ENCODE peak calls at places on chromosomes 4 and X, in six cellular contexts. P is breast epithelium; B is GM23338; O is PC-3; T is activated CD8-positive, alpha-beta T cell treated with anti-CD3 and anti-CD28 coated beads for 36 hours; K is left ventricle myocardium inferior. J is an unnamed sample.

GRCh38 chrX:1118572-1119199 is 93.8 kb downstream of the CRLF2 start:
- DNase-seq in T (no peak), P (no peak), B (no peak), K (no peak), O (no peak), J (no peak)

GRCh38 chrX:625137-625691 is 5.4 kb upstream of the SHOX start:
- DNase-seq in B (no peak), T (no peak), P (no peak), K (no peak), O (no peak), J (no peak)

GRCh38 chr4:180695851-180696250 is 1547.4 kb upstream of the TENM3 start:
- DNase-seq in B (no peak), P (no peak), T (no peak), K (no peak), O (no peak), J (no peak)

GRCh38 chrX:135973548-135974278 is at the start of gene MMGT1:
- DNase-seq in K (peak; percentile 80), O (peak; percentile 85), T (peak; percentile 87), P (peak; percentile 72), B (peak; percentile 71), J (peak; percentile 82)

GRCh38 chr4:130896920-130897319 is 1801.0 kb downstream of the C4orf33 start:
- DNase-seq in P (no peak), T (no peak), K (no peak), O (no peak), B (no peak), J (no peak)

GRCh38 chrX:91434351-91435168 is at the start of gene PABPC5:
- DNase-seq in T (no peak), O (peak; percentile 63), P (peak; percentile 61), K (peak; percentile 78), B (peak; percentile 76), J (no peak)

GRCh38 chrX:19372170-19373033 is 28.7 kb downstream of the PDHA1 start:
- DNase-seq in B (peak; percentile 75), P (no peak), K (peak; percentile 46), O (peak; percentile 78), T (peak; percentile 81), J (peak; percentile 77)

GRCh38 chr4:41339812-41340809 is 83.4 kb downstream of the UCHL1 start:
- DNase-seq in T (no peak), O (peak; percentile 52), P (no peak), B (peak; percentile 87), K (no peak), J (peak; percentile 24)

GRCh38 chr4:185512516-185512915 is 22.8 kb downstream of the PDLIM3 start:
- DNase-seq in P (no peak), T (no peak), O (peak; percentile 31), B (no peak), K (no peak), J (no peak)

GRCh38 chrX:129600981-129601424 is 53.8 kb downstream of the APLN start:
- DNase-seq in T (peak; percentile 30), P (no peak), O (peak; percentile 51), B (peak; percentile 60), K (no peak), J (no peak)

GRCh38 chr4:158162637-158163036 is 10.2 kb downstream of the GASK1B start:
- DNase-seq in B (no peak), O (no peak), P (no peak), T (no peak), K (no peak), J (peak; percentile 14)

GRCh38 chr4:10099521-10100325 is 16.9 kb downstream of the WDR1 start:
- DNase-seq in T (peak; percentile 70), O (no peak), B (no peak), P (no peak), K (no peak), J (no peak)

GRCh38 chrX:23907106-23907495 is 637 bp downstream of the APOO start:
- DNase-seq in K (no peak), O (no peak), B (peak; percentile 47), P (no peak), T (no peak), J (no peak)

DNA sequence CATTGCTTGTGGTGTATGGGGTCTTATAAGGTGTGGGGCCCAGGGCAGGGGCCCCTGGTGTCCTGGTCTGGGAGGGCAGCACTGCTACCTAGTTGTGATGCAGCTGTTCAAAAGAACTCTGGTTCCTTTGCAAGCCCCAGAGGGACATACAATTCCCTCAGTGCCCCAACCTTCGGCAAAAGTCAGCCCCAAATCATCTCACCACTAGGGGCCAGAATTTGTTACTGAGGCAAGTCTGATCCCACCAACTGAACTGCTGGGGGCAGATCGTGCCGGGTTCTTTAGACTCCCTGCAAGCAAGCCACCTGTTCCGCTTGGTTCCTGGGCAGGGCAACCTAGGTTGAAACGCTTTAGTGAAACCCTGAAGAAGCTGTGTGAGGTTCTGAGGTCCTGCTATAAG is 180.1 kb upstream of the S100G start:
- DNase-seq in K (no peak), O (no peak), B (peak; percentile 49), T (no peak), P (no peak), J (no peak)
- TF ChIP-seq CTCF in K (no peak), O (peak; percentile 32), B (peak; percentile 62), T (no peak), P (no peak), J (no peak)

DNA sequence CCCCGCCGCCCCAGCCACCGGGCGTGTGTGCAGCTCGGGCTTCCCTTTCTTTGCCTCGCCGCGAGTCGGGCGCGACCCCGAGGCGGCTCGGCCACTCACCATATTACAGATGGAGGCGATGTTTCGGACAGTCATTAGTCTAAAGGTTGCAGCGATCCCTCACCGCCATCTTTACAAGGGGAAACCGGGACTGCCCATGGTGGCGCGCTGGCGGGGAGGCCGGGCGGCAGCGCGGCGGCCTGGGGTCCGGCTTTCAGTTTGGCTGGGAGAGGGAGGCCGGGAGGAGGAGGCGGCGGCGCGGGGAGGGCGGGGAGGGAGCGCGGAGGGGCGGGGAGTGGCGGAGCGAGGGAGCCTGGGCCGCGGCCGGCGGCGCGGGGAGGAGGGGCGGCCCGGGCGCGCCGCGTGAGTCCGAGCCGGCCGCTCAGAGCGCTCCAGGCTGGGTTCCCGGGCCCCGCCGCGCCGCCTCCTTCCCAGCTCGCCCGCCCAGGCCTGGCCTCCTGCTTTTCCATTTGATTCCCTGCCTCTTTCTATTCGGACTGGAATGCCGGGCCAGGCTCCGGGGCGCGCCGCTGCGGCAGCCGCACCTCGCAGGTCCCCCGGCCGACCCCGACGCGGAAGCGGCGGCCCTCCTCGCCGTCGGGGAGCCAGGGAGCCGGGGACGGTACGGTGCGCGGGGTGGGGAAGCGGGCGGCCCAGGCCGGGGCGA is at the start of gene USP46:
- DNase-seq in T (peak; percentile 35), O (peak; percentile 77), K (peak; percentile 87), P (peak; percentile 71), B (peak; percentile 79), J (peak; percentile 58)
- TF ChIP-seq CTCF in T (no peak), O (no peak), K (no peak), P (no peak), B (no peak), J (no peak)

GRCh38 chr4:6087669-6088068 is 69.4 kb upstream of the C4orf50 start:
- DNase-seq in O (peak; percentile 50), K (no peak), B (peak; percentile 86), T (no peak), P (no peak), J (peak; percentile 35)
- TF ChIP-seq CTCF in O (peak; percentile 65), K (peak; percentile 60), B (peak; percentile 90), T (peak; percentile 24), P (peak; percentile 30), J (peak; percentile 26)

GRCh38 chr4:145884775-145885174 is 53.8 kb downstream of the ZNF827 start:
- DNase-seq in P (no peak), O (no peak), K (no peak), B (no peak), T (no peak), J (no peak)

GRCh38 chr4:145888393-145888792 is 50.2 kb downstream of the ZNF827 start:
- DNase-seq in O (peak; percentile 23), P (no peak), B (peak; percentile 78), K (no peak), T (no peak), J (no peak)

GRCh38 chr4:145885666-145886065 is 53.0 kb downstream of the ZNF827 start:
- DNase-seq in P (no peak), B (no peak), K (no peak), T (no peak), O (no peak), J (no peak)

GRCh38 chr4:145886871-145887240 is 51.8 kb downstream of the ZNF827 start:
- DNase-seq in P (no peak), O (no peak), K (no peak), T (no peak), B (no peak), J (no peak)

GRCh38 chr4:145887241-145887964 is 51.2 kb downstream of the ZNF827 start:
- DNase-seq in P (no peak), T (no peak), O (peak; percentile 22), K (no peak), B (peak; percentile 58), J (no peak)
- TF ChIP-seq CTCF in P (no peak), T (no peak), O (peak; percentile 24), K (peak; percentile 34), B (no peak), J (no peak)

GRCh38 chr4:175511861-175512260 is 300.2 kb downstream of the GPM6A start:
- DNase-seq in T (no peak), O (no peak), B (no peak), K (no peak), P (no peak), J (no peak)

GRCh38 chr4:175504316-175504715 is 307.7 kb downstream of the GPM6A start:
- DNase-seq in T (no peak), P (no peak), B (no peak), K (no peak), O (no peak), J (no peak)

GRCh38 chr4:175514174-175514573 is 297.9 kb downstream of the GPM6A start:
- DNase-seq in O (no peak), B (no peak), K (no peak), P (no peak), T (no peak), J (no peak)

GRCh38 chr4:175509320-175509719 is 302.7 kb downstream of the GPM6A start:
- DNase-seq in B (peak; percentile 83), O (peak; percentile 59), T (no peak), K (no peak), P (no peak), J (no peak)
- TF ChIP-seq CTCF in B (peak; percentile 83), O (peak; percentile 62), T (no peak), K (no peak), P (no peak), J (no peak)

GRCh38 chr4:118034061-118034785 is at the start of gene NDST3:
- DNase-seq in T (peak; percentile 40), K (no peak), P (no peak), B (peak; percentile 83), O (peak; percentile 66), J (peak; percentile 68)
- TF ChIP-seq CTCF in T (no peak), K (peak; percentile 16), P (peak; percentile 37), B (peak; percentile 93), O (peak; percentile 67), J (peak; percentile 36)

GRCh38 chrX:108415891-108416290 is 22.3 kb downstream of the COL4A6 start:
- DNase-seq in P (no peak), T (no peak), O (peak; percentile 80), B (no peak), K (no peak), J (no peak)

GRCh38 chrX:108417257-108417656 is 21.0 kb downstream of the COL4A6 start:
- DNase-seq in B (no peak), T (no peak), K (no peak), P (no peak), O (no peak), J (no peak)

GRCh38 chrX:108415146-108415545 is 23.1 kb downstream of the COL4A6 start:
- DNase-seq in B (no peak), K (no peak), P (no peak), O (peak; percentile 59), T (no peak), J (no peak)

GRCh38 chrX:108420481-108420880 is 17.7 kb downstream of the COL4A6 start:
- DNase-seq in T (no peak), K (no peak), O (no peak), P (no peak), B (no peak), J (no peak)

GRCh38 chrX:108419401-108419800 is 18.8 kb downstream of the COL4A6 start:
- DNase-seq in B (peak; percentile 30), O (no peak), T (no peak), K (no peak), P (no peak), J (no peak)
- TF ChIP-seq CTCF in B (no peak), O (no peak), T (no peak), K (no peak), P (no peak), J (no peak)